ENCODE peak calls at places on chromosomes 3 and 15, in seven cellular contexts. W, K, D, B, L, N and Z are unnamed samples.
A peak's percentile ranks its signal among the peaks of the same experiment; 100 is the strongest.

GRCh38 chr15:91413142-91413541 is 313.1 kb downstream of the SV2B start:
- DNase-seq in K (no peak), D (no peak), B (no peak), L (no peak), N (no peak), W (no peak), Z (no peak)

GRCh38 chr3:152524198-152525140 is 255.7 kb downstream of the MBNL1 start:
- DNase-seq in L (no peak), D (peak; percentile 33), B (peak; percentile 38), K (no peak), W (peak; percentile 76), N (no peak), Z (no peak)

GRCh38 chr15:68874788-68875187 is 54.1 kb upstream of the ANP32A start:
- DNase-seq in D (no peak), L (no peak), N (no peak), B (no peak), K (no peak), W (no peak), Z (no peak)

GRCh38 chr3:125069968-125070745 is 14.4 kb upstream of the HEG1 start:
- DNase-seq in D (no peak), L (no peak), B (no peak), W (no peak), N (no peak), K (no peak), Z (no peak)

GRCh38 chr3:185724761-185725160 is 100.1 kb downstream of the IGF2BP2 start:
- DNase-seq in L (no peak), K (no peak), W (no peak), N (no peak), B (no peak), D (no peak), Z (no peak)

GRCh38 chr15:89075846-89076245 is 12.4 kb upstream of the ABHD2 start:
- DNase-seq in L (no peak), N (no peak), K (no peak), B (no peak), W (peak; percentile 60), D (no peak), Z (no peak)

GRCh38 chr15:67997996-67998395 is 56.1 kb upstream of the PIAS1 start:
- DNase-seq in D (no peak), L (no peak), B (no peak), K (no peak), W (peak; percentile 49), N (no peak), Z (no peak)

GRCh38 chr3:114933407-114933806 is 213.7 kb downstream of the ZBTB20 start:
- DNase-seq in N (no peak), B (no peak), K (no peak), D (no peak), L (no peak), W (no peak), Z (no peak)

GRCh38 chr3:24493951-24494615 is 567 bp downstream of the THRB start:
- DNase-seq in B (peak; percentile 66), N (peak; percentile 91), D (peak; percentile 80), L (no peak), K (no peak), W (peak; percentile 66), Z (peak; percentile 92)

GRCh38 chr3:189947948-189948723 is 172.6 kb downstream of the P3H2 start:
- DNase-seq in D (no peak), B (no peak), L (no peak), N (no peak), K (peak; percentile 32), W (no peak), Z (no peak)

GRCh38 chr3:10855871-10856662 is 40.0 kb downstream of the SLC6A11 start:
- DNase-seq in D (no peak), N (no peak), B (no peak), L (no peak), K (no peak), W (peak; percentile 18), Z (no peak)

GRCh38 chr3:14358426-14359211 is 43.8 kb upstream of the SLC6A6 start:
- DNase-seq in K (no peak), B (peak; percentile 48), L (no peak), D (peak; percentile 86), N (peak; percentile 89), W (no peak), Z (peak; percentile 87)

GRCh38 chr15:71812966-71813722 is 2.8 kb downstream of the NR2E3 start:
- DNase-seq in D (no peak), K (no peak), L (no peak), W (no peak), N (no peak), B (no peak), Z (no peak)

GRCh38 chr3:150848864-150849263 is 56.4 kb downstream of the MINDY4B start:
- DNase-seq in D (no peak), L (no peak), K (no peak), W (no peak), N (no peak), B (no peak), Z (no peak)

GRCh38 chr15:35067501-35068347 is 17.4 kb downstream of the NANOGP8 start:
- DNase-seq in N (no peak), B (no peak), W (no peak), L (no peak), K (no peak), D (no peak), Z (no peak)

GRCh38 chr3:185807455-185808068 is 17.3 kb downstream of the IGF2BP2 start:
- DNase-seq in K (no peak), B (no peak), D (no peak), L (peak; percentile 88), W (peak; percentile 67), N (no peak), Z (no peak)

GRCh38 chr3:12574131-12574530 is 17.2 kb downstream of the MKRN2 start:
- DNase-seq in B (no peak), D (no peak), L (no peak), W (no peak), K (no peak), N (no peak), Z (no peak)

GRCh38 chr3:80688814-80689213 is 921.0 kb upstream of the ROBO1 start:
- DNase-seq in N (no peak), K (no peak), L (no peak), B (no peak), W (peak; percentile 1), D (no peak), Z (no peak)

GRCh38 chr3:113736548-113737089 is 9.4 kb downstream of the NAA50 start:
- DNase-seq in B (no peak), N (no peak), D (no peak), L (no peak), K (peak; percentile 44), W (peak; percentile 54), Z (no peak)

GRCh38 chr3:42844815-42845214 is 30.9 kb downstream of the CYP8B1 start:
- DNase-seq in W (no peak), N (no peak), K (no peak), L (no peak), B (no peak), D (no peak), Z (no peak)

GRCh38 chr3:105846809-105847208 is 22.0 kb downstream of the CBLB start:
- DNase-seq in N (no peak), W (no peak), K (no peak), L (no peak), B (no peak), D (no peak), Z (no peak)

DNA sequence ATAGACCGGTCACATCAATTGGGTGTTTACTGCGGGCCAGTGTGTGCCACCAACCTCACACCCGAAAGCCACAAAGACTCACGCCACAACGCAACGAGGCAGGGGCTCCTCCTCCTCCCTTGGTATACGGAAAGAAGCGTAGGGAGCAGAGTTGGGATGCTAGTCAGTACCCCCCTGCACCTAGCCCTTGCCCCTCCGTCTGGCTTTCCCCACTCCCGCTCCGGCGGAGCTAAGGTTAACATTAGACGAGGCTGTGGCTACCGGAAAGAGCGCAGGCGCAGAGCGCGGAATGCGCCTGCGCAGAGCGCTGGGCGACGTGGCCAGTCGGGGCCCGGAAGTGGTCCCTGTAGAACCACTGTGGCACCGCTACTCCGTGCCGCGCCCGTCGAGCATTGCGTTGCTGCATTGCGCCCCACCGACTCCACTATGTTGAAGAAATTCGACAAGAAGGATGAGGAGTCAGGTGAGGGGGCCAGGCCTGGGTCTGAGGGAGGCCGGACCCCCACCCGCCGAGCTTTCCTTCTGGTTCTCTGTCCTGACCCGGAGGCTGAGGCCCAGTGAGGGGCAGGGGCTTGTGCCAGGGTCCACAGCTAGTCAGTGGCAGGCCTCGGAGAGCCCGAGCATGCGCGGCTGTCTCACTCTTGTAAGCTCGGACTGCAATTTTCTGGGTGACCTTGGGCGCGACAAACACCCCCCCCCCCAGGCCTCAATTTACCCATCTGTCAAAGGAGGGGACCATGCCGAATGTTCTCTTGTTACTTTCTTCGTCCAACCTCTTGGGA is at the start of gene COPG1:
- DNase-seq in K (peak; percentile 72), L (peak; percentile 73), D (peak; percentile 90), B (peak; percentile 91), N (peak; percentile 92), W (peak; percentile 93), Z (peak; percentile 91)
- TF ChIP-seq EP300 in K (no peak), L (no peak), D (no peak), B (no peak), N (peak; percentile 7), W (peak; percentile 13), Z (no peak)

GRCh38 chr3:73727117-73727802 is 102.5 kb upstream of the PDZRN3 start:
- DNase-seq in L (no peak), N (peak; percentile 82), B (no peak), K (no peak), W (no peak), D (no peak), Z (no peak)
- TF ChIP-seq POLR2AphosphoS5 in L (no peak), N (peak; percentile 60), B (no peak), K (no peak), W (no peak), D (no peak), Z (peak; percentile 33)

DNA sequence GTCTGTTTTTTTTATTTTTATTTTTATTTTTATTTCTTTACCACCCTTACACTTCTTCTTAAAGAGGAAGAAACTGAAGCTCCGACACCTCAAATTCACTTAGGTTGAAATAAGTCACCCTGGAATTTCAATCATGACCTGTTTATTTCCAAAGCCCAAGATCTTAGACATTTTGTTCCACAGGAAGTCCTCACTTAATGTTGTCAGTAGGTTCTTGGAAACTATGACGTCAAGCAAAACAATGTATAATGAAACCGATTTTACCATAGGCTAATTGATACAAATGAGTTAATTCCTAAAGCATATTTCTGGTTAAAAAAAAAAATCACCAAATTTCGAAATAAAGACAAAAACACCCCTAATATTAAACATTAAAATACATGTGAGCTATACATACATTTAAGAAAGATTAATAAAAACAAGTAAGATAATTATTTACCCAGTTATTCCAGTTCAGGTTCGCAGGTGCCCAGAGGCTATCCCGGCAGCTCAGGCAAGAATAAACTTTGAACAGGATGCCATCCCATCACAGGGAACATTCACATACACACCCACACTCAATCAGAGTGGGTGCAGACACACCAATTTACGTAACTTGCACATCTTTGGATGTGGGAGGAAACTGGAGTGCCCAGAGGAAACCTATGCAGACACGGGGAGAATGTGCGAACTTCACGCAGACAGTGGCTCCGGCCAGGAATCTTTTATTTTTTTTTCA is 391.0 kb downstream of the RAP2B start:
- DNase-seq in L (no peak), D (no peak), N (no peak), K (no peak), B (no peak), W (no peak), Z (no peak)
- H3K27ac ChIP-seq in L (no peak overlapping the region), D (no peak overlapping the region), N (no peak overlapping the region), K (no peak overlapping the region), B (no peak overlapping the region), W (no peak overlapping the region), Z (no peak overlapping the region)

DNA sequence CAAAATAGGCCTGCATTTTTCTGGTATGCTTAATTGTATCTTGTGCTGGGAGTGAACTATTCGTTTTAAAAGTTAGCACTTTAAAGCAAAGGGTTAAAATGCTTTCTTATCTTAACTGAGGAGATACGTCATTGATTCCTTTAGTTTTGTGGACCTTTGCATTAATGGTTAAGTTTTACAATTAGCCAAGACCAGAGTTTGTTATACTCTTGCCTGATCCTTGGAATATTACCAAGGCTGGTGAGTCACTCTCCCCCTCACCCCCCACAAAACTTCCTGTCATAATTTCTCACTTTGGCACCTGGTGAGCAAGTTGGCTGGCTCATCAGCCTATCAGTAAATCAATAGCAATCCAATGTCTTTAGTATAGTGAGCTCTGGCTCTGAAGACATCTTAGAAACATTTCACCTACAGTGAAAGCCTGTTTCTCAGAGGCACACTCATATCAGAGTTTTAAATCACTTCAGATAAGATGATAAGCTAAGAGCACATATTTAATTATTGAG is 26.7 kb downstream of the SLC2A2 start:
- DNase-seq in D (no peak), K (no peak), N (no peak), B (peak; percentile 49), W (peak; percentile 61), L (no peak), Z (no peak)
- TF ChIP-seq EP300 in D (no peak), K (no peak), N (no peak), B (no peak), W (peak; percentile 27), L (no peak), Z (no peak)